ENCODE peak calls at places on chromosomes 4 and X, in six cellular contexts. B, Z, W, H, C and K are unnamed samples.

GRCh38 chrX:39203427-39203826 is 402.2 kb downstream of the MID1IP1 start:
- DNase-seq in B (no peak), Z (no peak), W (no peak), H (no peak), C (no peak), K (no peak)

GRCh38 chr4:95050980-95051688 is 293.4 kb downstream of the BMPR1B start:
- DNase-seq in B (no peak), Z (no peak), W (no peak), H (no peak), C (no peak), K (peak; percentile 14)

GRCh38 chrX:39613508-39613921 is 484.2 kb downstream of the BCOR start:
- DNase-seq in B (peak; percentile 1), Z (no peak), W (no peak), H (no peak), C (no peak), K (peak; percentile 46)

GRCh38 chr4:36386691-36387090 is 105.3 kb downstream of the DTHD1 start:
- DNase-seq in B (no peak), Z (no peak), W (peak; percentile 13), H (no peak), C (no peak), K (no peak)

GRCh38 chrX:16586371-16587112 is 63.4 kb upstream of the S100G start:
- DNase-seq in B (no peak), Z (no peak), W (no peak), H (no peak), C (no peak), K (no peak)

GRCh38 chr4:17030543-17030942 is 132.1 kb upstream of the LDB2 start:
- DNase-seq in B (peak; percentile 92), Z (peak; percentile 97), W (no peak), H (no peak), C (no peak), K (no peak)

GRCh38 chr4:159837071-159837470 is 734.2 kb downstream of the RAPGEF2 start:
- DNase-seq in B (no peak), Z (no peak), W (no peak), H (no peak), C (no peak), K (no peak)

GRCh38 chr4:110867251-110867960 is 244.5 kb upstream of the PITX2 start:
- DNase-seq in B (no peak), Z (no peak), W (no peak), H (no peak), C (no peak), K (no peak)

GRCh38 chr4:47224361-47224760 is 193.0 kb downstream of the GABRB1 start:
- DNase-seq in B (no peak), Z (no peak), W (no peak), H (no peak), C (no peak), K (no peak)

GRCh38 chr4:74531952-74532794 is 87.2 kb downstream of the AREG start:
- DNase-seq in B (peak; percentile 90), Z (peak; percentile 54), W (peak; percentile 67), H (no peak), C (no peak), K (no peak)

GRCh38 chrX:68199062-68199848 is 234.0 kb downstream of the OPHN1 start:
- DNase-seq in B (no peak), Z (no peak), W (no peak), H (no peak), C (no peak), K (no peak)

GRCh38 chr4:41625531-41625930 is 87.6 kb downstream of the LIMCH1 start:
- DNase-seq in B (no peak), Z (no peak), W (no peak), H (no peak), C (no peak), K (no peak)

GRCh38 chr4:159765402-159765801 is 662.5 kb downstream of the RAPGEF2 start:
- DNase-seq in B (peak; percentile 66), Z (peak; percentile 61), W (no peak), H (no peak), C (no peak), K (no peak)

GRCh38 chr4:8349664-8350225 is 80.2 kb downstream of the HTRA3 start:
- DNase-seq in B (no peak), Z (no peak), W (no peak), H (no peak), C (no peak), K (no peak)

GRCh38 chr4:80321776-80322175 is 13.8 kb upstream of the CFAP299 start:
- DNase-seq in B (no peak), Z (no peak), W (no peak), H (no peak), C (no peak), K (peak; percentile 20)
- TF ChIP-seq CTCF in B (no peak), Z (no peak), W (no peak), H (no peak), C (no peak), K (no peak)

GRCh38 chr4:140423106-140423505 is 4.3 kb downstream of the CLGN start:
- DNase-seq in B (peak; percentile 19), Z (peak; percentile 36), W (no peak), H (no peak), C (no peak), K (no peak)

GRCh38 chr4:140427104-140427918 is at the start of gene CLGN:
- DNase-seq in B (peak; percentile 61), Z (peak; percentile 46), W (peak; percentile 81), H (peak; percentile 88), C (peak; percentile 64), K (peak; percentile 91)

GRCh38 chr4:140427919-140428471 is 547 bp upstream of the CLGN start:
- DNase-seq in B (no peak), Z (no peak), W (peak; percentile 34), H (no peak), C (no peak), K (no peak)

GRCh38 chr4:140426610-140427103 is 791 bp downstream of the CLGN start:
- DNase-seq in B (peak; percentile 18), Z (no peak), W (peak; percentile 54), H (no peak), C (no peak), K (peak; percentile 53)
- TF ChIP-seq CTCF in B (peak; percentile 25), Z (no peak), W (peak; percentile 6), H (no peak), C (no peak), K (no peak)

DNA sequence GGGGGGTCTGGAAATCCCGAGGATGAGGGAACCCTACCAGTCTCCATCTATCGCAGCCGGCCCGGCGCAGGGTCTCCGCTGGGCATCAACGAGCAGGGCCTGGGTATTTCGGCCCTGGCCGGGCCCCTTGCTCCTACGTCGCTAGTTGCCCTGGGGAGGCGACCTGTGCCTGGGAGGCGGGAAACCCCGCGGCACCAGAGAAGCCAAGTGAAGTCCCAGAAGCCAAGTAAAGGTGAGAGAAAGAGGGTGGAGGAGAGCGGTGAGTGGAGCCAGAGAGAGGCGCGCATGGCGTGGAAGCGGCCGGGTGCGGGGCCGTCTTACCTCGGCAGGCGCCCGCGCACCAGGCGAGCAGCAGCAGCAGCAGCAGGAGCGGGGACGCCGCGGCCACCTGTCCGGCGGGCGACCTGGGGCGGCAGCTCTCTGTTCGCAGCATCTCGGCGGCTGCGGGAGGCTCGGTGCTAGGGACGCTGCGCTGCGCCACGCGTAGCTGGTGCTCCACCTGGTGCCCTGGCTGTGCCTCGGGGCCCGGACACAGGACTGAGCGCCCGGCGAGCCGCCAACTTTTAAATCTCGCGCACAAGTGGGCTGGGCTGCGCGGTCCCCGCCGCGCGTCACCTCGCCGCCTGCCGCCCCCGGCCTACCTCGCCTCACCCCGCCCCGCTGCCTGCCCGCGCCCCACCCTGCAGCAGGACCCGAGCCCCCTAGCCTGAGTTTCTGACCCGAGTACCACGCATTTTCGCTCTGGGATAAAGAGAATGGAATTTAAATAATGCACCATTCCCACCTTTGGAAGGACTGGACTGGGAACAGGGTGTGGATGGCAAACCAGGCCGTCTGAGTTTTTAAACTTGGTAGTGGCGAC is at the start of gene NMU:
- DNase-seq in B (peak; percentile 5), Z (no peak), W (no peak), H (no peak), C (peak; percentile 61), K (peak; percentile 76)
- TF ChIP-seq CTCF in B (no peak), Z (no peak), W (no peak), H (peak; percentile 8), C (no peak), K (no peak)

GRCh38 chrX:147800663-147801062 is 111.1 kb upstream of the FMR1 start:
- DNase-seq in B (no peak), Z (no peak), W (no peak), H (no peak), C (no peak), K (no peak)

DNA sequence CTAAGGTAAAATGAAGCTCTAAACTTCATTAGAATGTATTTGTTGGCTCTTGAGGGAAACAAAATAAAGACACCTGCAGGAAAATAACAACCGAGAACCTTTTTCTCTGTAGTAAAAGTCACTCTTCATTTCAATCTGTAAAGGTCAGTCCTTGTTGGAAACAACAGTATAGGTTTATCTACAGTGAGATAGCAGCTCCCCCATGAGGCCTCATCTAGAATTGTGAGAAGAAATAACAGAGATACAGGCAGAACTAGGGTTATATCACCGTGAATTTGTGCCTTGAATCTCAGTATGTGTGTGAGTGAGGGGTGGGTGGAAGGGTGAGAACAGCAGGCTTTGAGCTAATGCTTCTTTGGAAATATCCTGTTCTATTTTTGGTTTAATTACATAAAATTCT is 107.8 kb upstream of the FMR1 start:
- DNase-seq in B (peak; percentile 1), Z (no peak), W (peak; percentile 38), H (no peak), C (no peak), K (no peak)
- TF ChIP-seq CTCF in B (no peak), Z (peak; percentile 13), W (peak; percentile 43), H (peak; percentile 51), C (peak; percentile 29), K (no peak)

GRCh38 chrX:84363054-84363453 is 139.2 kb downstream of the HDX start:
- DNase-seq in B (no peak), Z (peak; percentile 23), W (no peak), H (no peak), C (no peak), K (no peak)
- TF ChIP-seq CTCF in B (no peak), Z (no peak), W (no peak), H (no peak), C (no peak), K (no peak)

GRCh38 chr4:45004847-45005565 is 278.6 kb upstream of the GNPDA2 start:
- DNase-seq in B (peak; percentile 27), Z (peak; percentile 5), W (no peak), H (no peak), C (no peak), K (no peak)
- TF ChIP-seq CTCF in B (no peak), Z (no peak), W (no peak), H (no peak), C (no peak), K (no peak)